ENCODE peak calls at places on chromosomes 5 and 9, in seven cellular contexts. G, F, U, H, T, I and Q are unnamed samples.
A peak's percentile ranks its signal among the peaks of the same experiment; 100 is the strongest.

GRCh38 chr5:172731286-172732073 is 39.5 kb downstream of the DUSP1 start:
- DNase-seq in I (peak; percentile 59), T (no peak), F (no peak), G (no peak), U (no peak), H (no peak), Q (no peak)

GRCh38 chr5:119339965-119340364 is 15.9 kb upstream of the TNFAIP8 start:
- DNase-seq in I (no peak), U (no peak), F (no peak), T (no peak), G (no peak), H (no peak), Q (no peak)

GRCh38 chr5:120540097-120540496 is 76.0 kb downstream of the PRR16 start:
- DNase-seq in G (no peak), T (no peak), F (no peak), I (no peak), U (no peak), H (no peak), Q (no peak)

GRCh38 chr5:54087436-54087835 is 222.9 kb downstream of the ARL15 start:
- DNase-seq in G (peak; percentile 23), T (no peak), F (no peak), U (peak; percentile 91), I (no peak), H (peak; percentile 39), Q (no peak)

GRCh38 chr5:31824886-31825774 is 186.2 kb downstream of the PDZD2 start:
- DNase-seq in U (peak; percentile 87), I (no peak), F (peak; percentile 62), H (peak; percentile 61), G (peak; percentile 51), T (peak; percentile 14), Q (peak; percentile 44)

GRCh38 chr9:121197135-121197534 is 4.5 kb downstream of the RAB14 start:
- DNase-seq in F (no peak), G (no peak), H (no peak), I (no peak), T (no peak), U (no peak), Q (no peak)

GRCh38 chr5:148730955-148731898 is 76.9 kb upstream of the HTR4 start:
- DNase-seq in I (peak; percentile 40), H (peak; percentile 77), F (peak; percentile 74), U (peak; percentile 94), T (peak; percentile 68), G (peak; percentile 86), Q (peak; percentile 79)

GRCh38 chr5:135319458-135319857 is 79.6 kb downstream of the MACROH2A1 start:
- DNase-seq in T (no peak), U (no peak), I (no peak), G (no peak), H (no peak), F (no peak), Q (no peak)

GRCh38 chr9:23741304-23741800 is 84.7 kb downstream of the ELAVL2 start:
- DNase-seq in T (no peak), H (no peak), I (no peak), G (no peak), U (no peak), F (no peak), Q (no peak)

GRCh38 chr5:58963361-58963760 is 380.5 kb downstream of the RAB3C start:
- DNase-seq in U (no peak), H (no peak), I (no peak), F (no peak), G (no peak), T (no peak), Q (no peak)

GRCh38 chr5:132179410-132179809 is 48.2 kb downstream of the P4HA2 start:
- DNase-seq in F (no peak), I (no peak), U (peak; percentile 16), G (no peak), T (no peak), H (no peak), Q (no peak)

GRCh38 chr5:61275841-61276240 is 56.2 kb upstream of the ZSWIM6 start:
- DNase-seq in H (peak; percentile 73), U (peak; percentile 72), T (no peak), G (no peak), F (peak; percentile 33), I (peak; percentile 41), Q (no peak)

GRCh38 chr5:43661102-43661501 is 58.1 kb downstream of the NNT start:
- DNase-seq in G (no peak), H (no peak), T (no peak), F (peak; percentile 30), I (no peak), U (peak; percentile 80), Q (no peak)

GRCh38 chr5:132419517-132420468 is 50.3 kb downstream of the SLC22A5 start:
- DNase-seq in I (peak; percentile 83), H (peak; percentile 89), F (peak; percentile 83), T (peak; percentile 66), U (peak; percentile 82), G (no peak), Q (no peak)

GRCh38 chr5:142486581-142486980 is 161.8 kb upstream of the SPRY4 start:
- DNase-seq in I (no peak), F (no peak), U (peak; percentile 76), G (no peak), T (no peak), H (peak; percentile 33), Q (no peak)

GRCh38 chr9:136093331-136093986 is 1.6 kb downstream of the NACC2 start:
- DNase-seq in I (peak; percentile 84), F (no peak), U (peak; percentile 53), G (no peak), H (peak; percentile 78), T (no peak), Q (no peak)

GRCh38 chr5:132621699-132622098 is 36.3 kb upstream of the IL13 start:
- DNase-seq in T (no peak), I (no peak), G (no peak), U (no peak), H (no peak), F (no peak), Q (no peak)

GRCh38 chr9:1637401-1637800 is 377.7 kb upstream of the SMARCA2 start:
- DNase-seq in G (no peak), I (no peak), T (no peak), H (no peak), F (no peak), U (no peak), Q (no peak)

GRCh38 chr9:96187108-96187695 is 114.8 kb downstream of the HSD17B3 start:
- DNase-seq in I (no peak), F (no peak), G (no peak), H (no peak), T (no peak), U (no peak), Q (no peak)

GRCh38 chr9:76266649-76267627 is 127.3 kb downstream of the RFK start:
- DNase-seq in I (no peak), H (no peak), G (no peak), F (no peak), T (no peak), U (no peak), Q (no peak)